ENCODE peak calls at places on chromosomes 4 and X, in ten cellular contexts. I, B, V, A, Q, C, E, G, S and X are unnamed samples.
A peak's percentile ranks its signal among the peaks of the same experiment; 100 is the strongest.

GRCh38 chrX:107736781-107737531 is 38.6 kb downstream of the TSC22D3 start:
- DNase-seq in I (no peak), B (no peak), V (peak; percentile 32), A (no peak), Q (no peak), C (no peak), E (no peak), G (no peak), S (no peak), X (no peak)

GRCh38 chrX:120087289-120088017 is 10.0 kb upstream of the RHOXF2B start:
- DNase-seq in I (no peak), B (no peak), V (no peak), A (no peak), Q (no peak), C (no peak), E (no peak), G (no peak), S (no peak), X (no peak)

GRCh38 chr4:174522183-174523002 is at the start of gene HPGD:
- DNase-seq in I (peak; percentile 71), B (peak; percentile 1), V (peak; percentile 62), A (peak; percentile 81), Q (no peak), C (peak; percentile 72), E (peak; percentile 75), G (peak; percentile 28), S (peak; percentile 91), X (no peak)

GRCh38 chrX:11336201-11336600 is 43.0 kb downstream of the AMELX start:
- DNase-seq in I (no peak), B (no peak), V (no peak), A (no peak), Q (no peak), C (no peak), E (no peak), G (no peak), S (no peak), X (no peak)

GRCh38 chr4:74190332-74190731 is 32.4 kb downstream of the MTHFD2L start:
- DNase-seq in I (no peak), B (no peak), V (no peak), A (no peak), Q (no peak), C (no peak), E (no peak), G (no peak), S (no peak), X (no peak)

GRCh38 chr4:83964996-83965541 is 429.2 kb downstream of the GPAT3 start:
- DNase-seq in I (peak; percentile 25), B (no peak), V (no peak), A (no peak), Q (no peak), C (peak; percentile 16), E (no peak), G (no peak), S (no peak), X (no peak)

GRCh38 chr4:187618701-187619278 is 376.8 kb upstream of the ZFP42 start:
- DNase-seq in I (no peak), B (no peak), V (no peak), A (no peak), Q (no peak), C (peak; percentile 74), E (no peak), G (no peak), S (no peak), X (no peak)

GRCh38 chrX:8971116-8971515 is 62.8 kb downstream of the FAM9B start:
- DNase-seq in I (peak; percentile 23), B (no peak), V (no peak), A (no peak), Q (no peak), C (peak; percentile 61), E (no peak), G (no peak), S (no peak), X (no peak)

GRCh38 chr4:55758570-55758969 is 61.0 kb upstream of the EXOC1L start:
- DNase-seq in I (no peak), B (no peak), V (no peak), A (no peak), Q (no peak), C (no peak), E (no peak), G (no peak), S (no peak), X (no peak)

GRCh38 chr4:185165605-185166063 is 22.6 kb downstream of the SLC25A4 start:
- DNase-seq in I (no peak), B (no peak), V (no peak), A (no peak), Q (no peak), C (peak; percentile 64), E (no peak), G (no peak), S (no peak), X (no peak)

GRCh38 chr4:70802923-70803605 is 36.6 kb downstream of the GRSF1 start:
- DNase-seq in I (no peak), B (no peak), V (no peak), A (no peak), Q (no peak), C (no peak), E (no peak), G (no peak), S (no peak), X (no peak)

GRCh38 chr4:74531952-74532794 is 87.2 kb downstream of the AREG start:
- DNase-seq in I (peak; percentile 71), B (no peak), V (no peak), A (no peak), Q (no peak), C (peak; percentile 91), E (no peak), G (no peak), S (no peak), X (no peak)

GRCh38 chr4:86595426-86595805 is 1.3 kb downstream of the PTPN13 start:
- DNase-seq in I (peak; percentile 36), B (no peak), V (no peak), A (no peak), Q (no peak), C (peak; percentile 83), E (no peak), G (no peak), S (no peak), X (no peak)

GRCh38 chr4:20254517-20255250 is 3.0 kb downstream of the SLIT2 start:
- DNase-seq in I (peak; percentile 75), B (no peak), V (peak; percentile 62), A (no peak), Q (no peak), C (peak; percentile 76), E (no peak), G (no peak), S (peak; percentile 74), X (no peak)

GRCh38 chrX:152821145-152821765 is 9.3 kb downstream of the CETN2 start:
- DNase-seq in I (peak; percentile 72), B (no peak), V (peak; percentile 65), A (no peak), Q (no peak), C (peak; percentile 43), E (peak; percentile 52), G (no peak), S (no peak), X (no peak)